ENCODE peak calls at places on chromosomes 5 and 9, in six cellular contexts. A is CD4-positive, alpha-beta T cell; F is stimulated activated CD8-positive, alpha-beta memory T cell treated with anti-CD3 and anti-CD28 coated beads, Interleukin-12 subunit alpha, Interleukin-12 subunit beta, amount 100 ng/mL, for 1 hour; W is T-cell; P is NCI-H1105; C is AG08396. N is an unnamed sample.
A peak's percentile ranks its signal among the peaks of the same experiment; 100 is the strongest.

GRCh38 chr9:131872006-131872405 is 132.1 kb upstream of the RAPGEF1 start:
- DNase-seq in C (no peak), A (no peak), P (no peak), F (no peak), W (no peak), N (no peak)

GRCh38 chr5:171419663-171420428 is 399 bp downstream of the FGF18 start:
- DNase-seq in W (no peak), A (no peak), C (peak; percentile 61), F (no peak), P (no peak), N (peak; percentile 11)

GRCh38 chr5:160463775-160464465 is 42.3 kb downstream of the PTTG1 start:
- DNase-seq in P (no peak), C (peak; percentile 36), W (no peak), A (no peak), F (no peak), N (no peak)

GRCh38 chr5:133292300-133292699 is 240.5 kb downstream of the HSPA4 start:
- DNase-seq in F (no peak), C (no peak), A (no peak), W (no peak), P (no peak), N (peak; percentile 4)

GRCh38 chr9:38689678-38690077 is 30.3 kb downstream of the FAM240B start:
- DNase-seq in F (no peak), P (no peak), A (no peak), C (no peak), W (no peak), N (no peak)

GRCh38 chr5:171832775-171833174 is 47.2 kb downstream of the SMIM23 start:
- DNase-seq in A (no peak), W (no peak), C (no peak), F (no peak), P (no peak), N (no peak)

GRCh38 chr5:17149786-17150185 is 67.6 kb upstream of the BASP1 start:
- DNase-seq in F (no peak), W (no peak), P (no peak), C (no peak), A (no peak), N (no peak)

GRCh38 chr5:59151162-59151889 is 568.5 kb downstream of the RAB3C start:
- DNase-seq in W (no peak), C (no peak), F (no peak), A (no peak), P (no peak), N (no peak)

GRCh38 chr9:79461735-79462134 is 110.0 kb upstream of the TLE4 start:
- DNase-seq in A (no peak), C (no peak), F (no peak), W (no peak), P (no peak), N (no peak)

GRCh38 chr9:14752271-14752670 is 29.7 kb upstream of the CER1 start:
- DNase-seq in F (no peak), P (peak; percentile 61), A (no peak), C (no peak), W (no peak), N (no peak)